ENCODE peak calls at places on chromosome 17, in ten cellular contexts. A is RPMI7951; S is amniotic stem cell; O is AG20443; Z is activated CD4-positive, alpha-beta memory T cell treated with anti-CD3 and anti-CD28 coated beads, Interleukin-2, amount 10 ng/mL, durations not matched to agents 7 days and 5 days; V is KBM-7; W is stimulated activated CD8-positive, alpha-beta memory T cell treated with anti-CD3 and anti-CD28 coated beads, Interleukin-4, amount 100 ng/mL, for 4 hours; C is RCC 7860; P is NCI-H2171; E is anterior cingulate cortex. U is an unnamed sample.

GRCh38 chr17:11269210-11269609 is 28.2 kb downstream of the SHISA6 start:
- DNase-seq in O (no peak), C (no peak), P (no peak), S (no peak), E (no peak), V (no peak), W (no peak), Z (no peak), A (no peak), U (no peak)

GRCh38 chr17:67585077-67585602 is 132.6 kb upstream of the NOL11 start:
- DNase-seq in A (peak), W (no peak), P (no peak), O (no peak), V (no peak), Z (no peak), C (no peak), S (no peak), E (no peak), U (no peak)

GRCh38 chr17:12320286-12320685 is 299.6 kb downstream of the MAP2K4 start:
- DNase-seq in S (peak), A (no peak), E (no peak), W (no peak), C (no peak), V (no peak), O (peak), Z (no peak), P (no peak), U (no peak)

GRCh38 chr17:16923904-16924700 is 47.8 kb downstream of the TNFRSF13B start:
- DNase-seq in W (no peak), S (no peak), P (no peak), A (no peak), V (no peak), C (no peak), Z (no peak), O (no peak), E (no peak), U (no peak)

GRCh38 chr17:37671813-37672544 is 28.7 kb upstream of the DDX52 start:
- DNase-seq in E (no peak), A (peak), W (no peak), C (peak), P (no peak), O (peak), S (peak), V (no peak), Z (no peak), U (no peak)

GRCh38 chr17:55430531-55431228 is 9.0 kb upstream of the MMD start:
- DNase-seq in V (no peak), P (no peak), C (peak), E (no peak), A (peak), Z (no peak), O (no peak), S (no peak), W (no peak), U (peak)

GRCh38 chr17:4849011-4849536 is 15.9 kb downstream of the MINK1 start:
- DNase-seq in Z (no peak), O (peak), V (no peak), E (no peak), A (no peak), P (no peak), W (no peak), S (peak), C (no peak), U (no peak)

GRCh38 chr17:77196251-77196650 is 55.5 kb downstream of the SEC14L1 start:
- DNase-seq in C (no peak), A (no peak), W (no peak), E (no peak), S (no peak), O (no peak), Z (no peak), V (no peak), P (no peak), U (no peak)

GRCh38 chr17:58504826-58505351 is 9.5 kb downstream of the MTMR4 start:
- DNase-seq in E (no peak), A (no peak), O (no peak), V (peak), S (no peak), Z (no peak), W (no peak), P (no peak), C (no peak), U (no peak)

GRCh38 chr17:64507418-64507766 is 615 bp downstream of the CEP95 start:
- DNase-seq in O (peak), Z (peak), V (peak), A (peak), P (peak), C (peak), W (no peak), S (peak), E (no peak), U (peak)

GRCh38 chr17:1005361-1005946 is 8.5 kb downstream of the TIMM22 start:
- DNase-seq in W (no peak), E (peak), Z (no peak), O (peak), S (no peak), V (no peak), P (peak), C (no peak), A (peak), U (no peak)

GRCh38 chr17:56978441-56979090 is 635 bp downstream of the SCPEP1 start:
- DNase-seq in A (peak), Z (no peak), S (no peak), P (no peak), O (peak), V (peak), W (no peak), E (no peak), C (no peak), U (peak)

GRCh38 chr17:51435171-51435552 is 174.8 kb downstream of the UTP18 start:
- DNase-seq in V (no peak), O (no peak), W (no peak), C (no peak), A (no peak), S (no peak), P (no peak), Z (peak), E (no peak), U (peak)

GRCh38 chr17:78172284-78173024 is 4.1 kb downstream of the SYNGR2 start:
- DNase-seq in P (no peak), V (peak), A (no peak), E (no peak), S (no peak), W (no peak), O (no peak), Z (no peak), C (no peak), U (no peak)

GRCh38 chr17:62916684-62917571 is 49.1 kb upstream of the TANC2 start:
- DNase-seq in P (peak), C (no peak), Z (no peak), S (no peak), A (no peak), E (no peak), W (no peak), O (no peak), V (no peak), U (no peak)

GRCh38 chr17:42675348-42675983 is 1.3 kb downstream of the PLEKHH3 start:
- DNase-seq in W (no peak), E (no peak), V (no peak), S (no peak), A (no peak), P (no peak), C (no peak), Z (no peak), O (no peak), U (no peak)

GRCh38 chr17:74478369-74479100 is 12.1 kb downstream of the CD300A start:
- DNase-seq in W (no peak), S (no peak), C (no peak), Z (peak), A (peak), O (no peak), V (peak), P (no peak), E (no peak), U (peak)

GRCh38 chr17:50292465-50292864 is 18.2 kb downstream of the TMEM92 start:
- DNase-seq in Z (no peak), S (no peak), P (no peak), E (no peak), C (no peak), V (no peak), O (no peak), W (no peak), A (no peak), U (no peak)

GRCh38 chr17:78337244-78338109 is 22.4 kb downstream of the SOCS3 start:
- DNase-seq in Z (no peak), S (no peak), A (peak), C (peak), V (peak), O (peak), P (no peak), W (no peak), E (no peak), U (no peak)

GRCh38 chr17:42421479-42422332 is 1.4 kb downstream of the CAVIN1 start:
- DNase-seq in V (no peak), Z (no peak), S (peak), P (no peak), E (no peak), O (peak), C (peak), W (no peak), A (peak), U (no peak)

GRCh38 chr17:77316191-77316641 is 175.4 kb downstream of the SEC14L1 start:
- DNase-seq in S (peak), O (peak), E (no peak), C (peak), A (no peak), Z (no peak), V (no peak), P (no peak), W (no peak), U (no peak)